ENCODE peak calls at places on chromosomes 2 and 18, in ten cellular contexts. U is fibroblast of pulmonary artery; O is psoas muscle; K is astrocyte of the spinal cord; F is mammary epithelial cell; N is cardiac muscle cell; P is astrocyte; X is GM10248; L is CD4-positive, alpha-beta T cell; J is nephron progenitor cell. D is an unnamed sample.

GRCh38 chr2:190506666-190507065 is 27.9 kb downstream of the NEMP2 start:
- DNase-seq in K (no peak), F (peak), N (no peak), J (no peak), O (no peak), P (no peak), L (no peak), U (no peak), X (no peak), D (no peak)

GRCh38 chr2:234590076-234590475 is 93.2 kb upstream of the ARL4C start:
- DNase-seq in P (no peak), J (no peak), K (no peak), O (no peak), N (no peak), U (no peak), X (no peak), F (no peak), L (no peak), D (no peak)

GRCh38 chr2:120496759-120497158 is 150.8 kb downstream of the INHBB start:
- DNase-seq in K (no peak), X (no peak), J (no peak), F (no peak), U (no peak), O (no peak), P (no peak), N (no peak), L (no peak), D (no peak)

GRCh38 chr2:230540332-230540731 is 124.3 kb downstream of the SP100 start:
- DNase-seq in N (no peak), L (no peak), J (no peak), K (no peak), P (no peak), U (no peak), F (no peak), O (no peak), X (no peak), D (no peak)

GRCh38 chr2:128390991-128391630 is 72.4 kb upstream of the HS6ST1 start:
- DNase-seq in K (no peak), J (no peak), O (no peak), U (no peak), N (no peak), P (no peak), F (no peak), L (no peak), X (no peak), D (no peak)

GRCh38 chr2:97645700-97646629 is at the start of gene COX5B:
- DNase-seq in P (peak), K (peak), F (peak), U (peak), L (peak), X (peak), J (peak), N (peak), O (peak), D (peak)

GRCh38 chr18:55585586-55586521 is 2.1 kb downstream of the TCF4 start:
- DNase-seq in N (no peak), F (no peak), L (no peak), X (no peak), J (peak), K (peak), P (peak), O (no peak), U (peak), D (no peak)

GRCh38 chr2:173759959-173760358 is 205.2 kb downstream of the SP3 start:
- DNase-seq in U (no peak), J (no peak), K (no peak), P (no peak), O (no peak), F (no peak), X (no peak), N (no peak), L (no peak), D (no peak)

GRCh38 chr2:19901201-19901457 is 654 bp downstream of the TTC32 start:
- DNase-seq in P (no peak), F (peak), N (no peak), X (no peak), O (no peak), J (no peak), K (no peak), L (no peak), U (no peak), D (peak)

DNA sequence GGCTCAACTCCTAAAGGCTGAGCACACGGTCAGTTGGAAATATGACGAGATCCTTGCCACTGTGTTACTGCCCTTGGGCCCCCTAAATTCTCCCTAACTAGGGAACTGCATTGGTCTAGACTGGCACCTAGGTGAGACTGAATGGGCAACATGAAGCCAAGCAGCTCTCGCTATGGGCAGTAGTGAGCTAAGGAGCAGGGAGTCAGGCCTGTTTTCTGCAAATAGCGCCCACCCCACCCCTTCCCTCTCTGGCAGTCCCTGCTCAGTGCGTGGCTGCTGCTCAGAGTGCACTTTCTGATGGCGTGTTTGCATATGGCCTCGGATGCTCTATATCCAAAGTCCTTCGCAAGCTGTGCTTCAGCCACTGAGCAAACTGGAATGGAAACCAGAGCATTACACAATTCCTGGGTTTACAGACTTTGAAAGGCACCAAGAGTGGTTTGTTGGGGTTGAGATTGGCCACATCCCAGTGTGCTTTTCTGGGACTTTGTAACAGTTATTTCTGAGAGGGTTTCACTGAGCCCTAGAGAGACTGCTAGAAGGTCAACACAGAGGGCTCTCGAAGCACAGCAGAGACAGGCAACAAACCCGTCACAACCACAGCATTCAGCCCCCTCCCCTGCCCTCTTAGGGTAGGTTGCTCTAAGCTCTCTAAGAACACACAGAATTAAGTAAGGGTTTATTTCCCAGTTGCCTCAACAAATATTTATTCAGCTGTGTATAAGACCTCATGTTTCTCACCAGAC is 419.9 kb downstream of the STK39 start:
- DNase-seq in J (no peak), F (no peak), N (no peak), L (no peak), O (no peak), P (no peak), K (no peak), X (no peak), U (no peak), D (no peak)
- TF ChIP-seq CTCF in J (no peak), F (no peak), N (no peak), L (no peak), O (no peak), P (no peak), K (no peak), X (no peak), U (no peak), D (no peak)

GRCh38 chr2:172234716-172235661 is 132.3 kb upstream of the DLX2 start:
- DNase-seq in O (no peak), N (peak), L (peak), F (no peak), K (no peak), P (no peak), U (no peak), X (no peak), J (peak), D (peak)
- TF ChIP-seq CTCF in O (no peak), N (no peak), L (no peak), F (no peak), K (peak), P (no peak), U (no peak), X (no peak), J (no peak), D (no peak)

GRCh38 chr2:227748079-227748478 is 2.4 kb downstream of the SCYGR8 start:
- DNase-seq in K (no peak), O (no peak), L (no peak), U (peak), F (no peak), X (no peak), N (peak), P (no peak), J (peak), D (peak)
- TF ChIP-seq CTCF in K (peak), O (no peak), L (no peak), U (peak), F (peak), X (peak), N (peak), P (no peak), J (peak), D (no peak)

DNA sequence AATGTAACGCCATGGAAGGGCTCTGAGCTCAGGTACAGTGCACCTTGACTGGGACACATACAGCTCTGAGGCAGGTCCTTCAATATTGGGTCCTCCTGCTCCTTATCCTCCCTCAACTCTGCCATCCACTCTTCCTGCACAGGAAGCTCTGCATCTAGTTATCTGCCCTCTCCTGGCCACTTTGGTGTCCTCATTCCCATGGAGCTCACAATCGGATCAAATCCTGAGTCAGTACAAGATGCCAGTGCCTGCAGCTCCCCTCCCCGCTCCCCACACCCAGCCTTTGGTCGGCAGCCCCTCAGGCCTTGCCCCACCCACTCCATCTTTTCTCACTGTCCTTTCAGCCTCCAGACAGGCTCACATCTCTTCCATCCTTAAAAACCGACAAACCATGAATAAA is 58.0 kb downstream of the LRRFIP1 start:
- DNase-seq in U (peak), F (no peak), L (no peak), X (no peak), N (no peak), P (no peak), K (no peak), J (no peak), O (no peak), D (no peak)
- TF ChIP-seq CTCF in U (peak), F (peak), L (no peak), X (no peak), N (peak), P (peak), K (peak), J (no peak), O (peak), D (no peak)

DNA sequence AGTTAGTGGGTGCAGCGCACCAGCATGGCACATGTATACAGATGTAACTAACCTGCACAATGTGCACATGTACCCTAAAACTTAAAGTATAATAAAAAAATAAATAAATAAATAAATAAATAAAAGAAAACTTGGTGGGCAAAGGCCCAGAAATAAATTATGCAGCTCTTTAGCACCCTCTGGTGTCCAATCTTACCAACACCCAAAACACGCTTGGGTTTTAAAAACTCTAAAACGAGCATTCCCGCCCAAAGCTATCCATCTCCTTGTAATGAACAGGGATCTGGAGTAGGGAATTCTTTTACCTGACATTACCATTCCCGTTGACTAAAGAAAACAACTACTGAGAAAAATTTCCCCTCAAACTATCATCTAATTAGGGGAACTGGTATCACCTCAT is 2005.9 kb upstream of the CELF4 start:
- DNase-seq in O (no peak), P (no peak), L (no peak), N (peak), J (no peak), U (peak), K (peak), F (no peak), X (peak), D (no peak)
- TF ChIP-seq CTCF in O (no peak), P (peak), L (no peak), N (peak), J (peak), U (peak), K (peak), F (peak), X (peak), D (peak)

GRCh38 chr2:96354492-96354891 is 18.9 kb downstream of the NCAPH start:
- DNase-seq in P (no peak), J (no peak), L (no peak), K (no peak), O (no peak), N (no peak), U (no peak), X (no peak), F (peak), D (no peak)

GRCh38 chr2:96361751-96362150 is 26.2 kb downstream of the NCAPH start:
- DNase-seq in O (no peak), L (no peak), P (no peak), K (no peak), N (no peak), J (no peak), X (no peak), F (no peak), U (no peak), D (no peak)

GRCh38 chr2:96359866-96360265 is 24.3 kb downstream of the NCAPH start:
- DNase-seq in P (no peak), O (no peak), U (peak), L (no peak), F (no peak), J (no peak), K (no peak), X (no peak), N (no peak), D (no peak)

GRCh38 chr2:96356889-96357288 is 21.3 kb downstream of the NCAPH start:
- DNase-seq in X (no peak), K (no peak), O (no peak), P (no peak), L (no peak), N (no peak), U (no peak), J (no peak), F (no peak), D (no peak)

DNA sequence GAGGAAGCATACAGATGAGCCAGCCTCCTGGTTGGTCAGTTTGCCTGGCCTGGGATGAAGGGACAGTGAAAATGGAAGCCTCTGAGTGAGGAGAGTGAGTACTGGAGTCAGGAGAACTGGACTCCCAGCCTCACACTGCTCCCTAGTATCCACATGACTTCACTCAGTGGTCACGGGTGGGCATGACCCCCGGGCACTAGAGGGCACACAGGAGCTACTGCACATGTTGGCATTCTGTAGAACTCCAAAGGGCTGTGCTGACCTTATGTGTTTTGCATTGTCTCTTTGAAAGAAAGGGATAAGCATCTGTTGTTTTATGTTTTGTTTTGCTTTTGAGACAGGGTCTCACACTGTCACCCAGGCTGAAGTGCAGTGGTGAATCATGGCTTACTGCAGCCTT is 23.7 kb downstream of the NCAPH start:
- DNase-seq in U (no peak), N (no peak), L (peak), O (peak), K (no peak), P (no peak), J (no peak), X (no peak), F (no peak), D (peak)
- TF ChIP-seq CTCF in U (no peak), N (peak), L (peak), O (peak), K (peak), P (no peak), J (no peak), X (peak), F (peak), D (no peak)